ENCODE peak calls at places on chromosome 1, in nine cellular contexts. One of them, this sample, is unnamed.
A peak's percentile ranks its signal among the peaks of the same experiment; 100 is the strongest.

GRCh38 chr1:206816390-206817287 is 44.3 kb upstream of the IL10 start:
- DNase-seq in mammary epithelial cell: no peak
- DNase-seq in ovary: no peak
- DNase-seq in HFF-Myc: no peak
- DNase-seq in suprapubic skin: no peak
- DNase-seq in progenitor cell of endocrine pancreas: no peak
- DNase-seq in WTC11: no peak
- DNase-seq in keratinocyte: no peak
- DNase-seq in transverse colon: no peak
- DNase-seq in this sample: no peak

GRCh38 chr1:235417101-235417697 is 50.0 kb downstream of the TBCE start:
- DNase-seq in mammary epithelial cell: peak; percentile 64
- DNase-seq in ovary: peak; percentile 76
- DNase-seq in HFF-Myc: peak; percentile 60
- DNase-seq in suprapubic skin: no peak
- DNase-seq in progenitor cell of endocrine pancreas: peak; percentile 47
- DNase-seq in WTC11: peak; percentile 69
- DNase-seq in keratinocyte: peak; percentile 56
- DNase-seq in transverse colon: peak; percentile 63
- DNase-seq in this sample: no peak

GRCh38 chr1:54271341-54271740 is 71.4 kb downstream of the MRPL37 start:
- DNase-seq in mammary epithelial cell: no peak
- DNase-seq in ovary: no peak
- DNase-seq in HFF-Myc: no peak
- DNase-seq in suprapubic skin: no peak
- DNase-seq in progenitor cell of endocrine pancreas: no peak
- DNase-seq in WTC11: no peak
- DNase-seq in keratinocyte: no peak
- DNase-seq in transverse colon: no peak
- DNase-seq in this sample: no peak

GRCh38 chr1:39642796-39643195 is 3.4 kb upstream of the HEYL start:
- DNase-seq in mammary epithelial cell: no peak
- DNase-seq in ovary: no peak
- DNase-seq in HFF-Myc: no peak
- DNase-seq in suprapubic skin: no peak
- DNase-seq in progenitor cell of endocrine pancreas: no peak
- DNase-seq in WTC11: no peak
- DNase-seq in keratinocyte: no peak
- DNase-seq in transverse colon: no peak
- DNase-seq in this sample: no peak

GRCh38 chr1:228217551-228218344 is 9.9 kb downstream of the OBSCN start:
- DNase-seq in mammary epithelial cell: no peak
- DNase-seq in ovary: no peak
- DNase-seq in HFF-Myc: no peak
- DNase-seq in suprapubic skin: no peak
- DNase-seq in progenitor cell of endocrine pancreas: no peak
- DNase-seq in WTC11: no peak
- DNase-seq in keratinocyte: no peak
- DNase-seq in transverse colon: no peak
- DNase-seq in this sample: no peak

GRCh38 chr1:185074307-185074706 is 28.9 kb downstream of the RNF2 start:
- DNase-seq in mammary epithelial cell: peak; percentile 10
- DNase-seq in ovary: no peak
- DNase-seq in HFF-Myc: no peak
- DNase-seq in suprapubic skin: no peak
- DNase-seq in progenitor cell of endocrine pancreas: no peak
- DNase-seq in WTC11: no peak
- DNase-seq in keratinocyte: no peak
- DNase-seq in transverse colon: no peak
- DNase-seq in this sample: no peak

GRCh38 chr1:17419626-17420328 is 19.7 kb downstream of the RCC2 start:
- DNase-seq in mammary epithelial cell: peak; percentile 30
- DNase-seq in ovary: peak; percentile 76
- DNase-seq in HFF-Myc: no peak
- DNase-seq in suprapubic skin: no peak
- DNase-seq in progenitor cell of endocrine pancreas: peak; percentile 64
- DNase-seq in WTC11: peak; percentile 88
- DNase-seq in keratinocyte: no peak
- DNase-seq in transverse colon: peak; percentile 73
- DNase-seq in this sample: no peak

GRCh38 chr1:13723810-13724209 is 23.8 kb downstream of the PRDM2 start:
- DNase-seq in mammary epithelial cell: peak; percentile 65
- DNase-seq in ovary: no peak
- DNase-seq in HFF-Myc: no peak
- DNase-seq in suprapubic skin: no peak
- DNase-seq in progenitor cell of endocrine pancreas: no peak
- DNase-seq in WTC11: no peak
- DNase-seq in keratinocyte: no peak
- DNase-seq in transverse colon: no peak
- DNase-seq in this sample: no peak

DNA sequence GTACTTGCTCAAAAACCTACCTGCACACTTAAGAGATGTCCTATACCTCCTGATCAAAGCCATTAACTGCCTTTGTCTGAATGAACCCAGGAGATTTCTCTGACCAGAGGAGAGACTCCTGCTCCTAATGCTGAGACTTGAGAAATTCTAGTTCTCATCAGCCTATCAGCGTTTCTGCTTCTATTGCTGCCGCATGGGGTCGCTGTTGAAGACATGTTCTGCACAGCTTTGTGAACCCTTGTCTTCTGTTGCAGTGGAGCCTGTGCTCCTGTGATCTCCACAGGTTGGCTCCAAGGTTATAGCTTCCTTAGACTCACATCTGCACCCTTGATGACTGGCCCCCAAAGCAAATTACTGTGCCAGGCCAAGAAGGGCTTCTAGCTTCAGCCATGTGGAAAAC is 40.2 kb downstream of the EDN2 start:
- DNase-seq in mammary epithelial cell: no peak
- DNase-seq in ovary: no peak
- DNase-seq in HFF-Myc: no peak
- DNase-seq in suprapubic skin: no peak
- DNase-seq in progenitor cell of endocrine pancreas: no peak
- DNase-seq in WTC11: no peak
- DNase-seq in keratinocyte: no peak
- DNase-seq in transverse colon: no peak
- DNase-seq in this sample: no peak
- TF ChIP-seq CTCF in mammary epithelial cell: peak; percentile 22
- TF ChIP-seq CTCF in ovary: no peak
- TF ChIP-seq CTCF in HFF-Myc: no peak
- TF ChIP-seq CTCF in suprapubic skin: no peak
- TF ChIP-seq CTCF in progenitor cell of endocrine pancreas: no peak
- TF ChIP-seq CTCF in WTC11: no peak
- TF ChIP-seq CTCF in keratinocyte: peak; percentile 27
- TF ChIP-seq CTCF in transverse colon: no peak
- TF ChIP-seq CTCF in this sample: peak; percentile 47

GRCh38 chr1:100543640-100544039 is 5.7 kb downstream of the GPR88 start:
- DNase-seq in mammary epithelial cell: peak; percentile 47
- DNase-seq in ovary: no peak
- DNase-seq in HFF-Myc: no peak
- DNase-seq in suprapubic skin: no peak
- DNase-seq in progenitor cell of endocrine pancreas: no peak
- DNase-seq in WTC11: peak; percentile 54
- DNase-seq in keratinocyte: no peak
- DNase-seq in transverse colon: no peak
- DNase-seq in this sample: no peak
- TF ChIP-seq CTCF in mammary epithelial cell: peak; percentile 46
- TF ChIP-seq CTCF in ovary: no peak
- TF ChIP-seq CTCF in HFF-Myc: peak; percentile 43
- TF ChIP-seq CTCF in suprapubic skin: no peak
- TF ChIP-seq CTCF in progenitor cell of endocrine pancreas: peak; percentile 25
- TF ChIP-seq CTCF in WTC11: peak; percentile 38
- TF ChIP-seq CTCF in keratinocyte: peak; percentile 48
- TF ChIP-seq CTCF in transverse colon: no peak
- TF ChIP-seq CTCF in this sample: peak; percentile 47

GRCh38 chr1:93846151-93846928 is 32.7 kb downstream of the DNTTIP2 start:
- DNase-seq in mammary epithelial cell: peak; percentile 74
- DNase-seq in ovary: peak; percentile 89
- DNase-seq in HFF-Myc: peak; percentile 49
- DNase-seq in suprapubic skin: peak; percentile 93
- DNase-seq in progenitor cell of endocrine pancreas: peak; percentile 75
- DNase-seq in WTC11: peak; percentile 89
- DNase-seq in keratinocyte: no peak
- DNase-seq in transverse colon: peak; percentile 91
- DNase-seq in this sample: peak; percentile 97
- TF ChIP-seq CTCF in mammary epithelial cell: peak; percentile 42
- TF ChIP-seq CTCF in ovary: no peak
- TF ChIP-seq CTCF in HFF-Myc: no peak
- TF ChIP-seq CTCF in suprapubic skin: no peak
- TF ChIP-seq CTCF in progenitor cell of endocrine pancreas: peak; percentile 51
- TF ChIP-seq CTCF in WTC11: no peak
- TF ChIP-seq CTCF in keratinocyte: peak; percentile 34
- TF ChIP-seq CTCF in transverse colon: peak; percentile 37
- TF ChIP-seq CTCF in this sample: peak; percentile 61

GRCh38 chr1:24659993-24660665 is 17.0 kb downstream of the SRRM1 start:
- DNase-seq in mammary epithelial cell: no peak
- DNase-seq in ovary: no peak
- DNase-seq in HFF-Myc: no peak
- DNase-seq in suprapubic skin: no peak
- DNase-seq in progenitor cell of endocrine pancreas: no peak
- DNase-seq in WTC11: no peak
- DNase-seq in keratinocyte: no peak
- DNase-seq in transverse colon: no peak
- DNase-seq in this sample: no peak

GRCh38 chr1:24656046-24656445 is 12.9 kb downstream of the SRRM1 start:
- DNase-seq in mammary epithelial cell: no peak
- DNase-seq in ovary: no peak
- DNase-seq in HFF-Myc: no peak
- DNase-seq in suprapubic skin: no peak
- DNase-seq in progenitor cell of endocrine pancreas: no peak
- DNase-seq in WTC11: no peak
- DNase-seq in keratinocyte: no peak
- DNase-seq in transverse colon: no peak
- DNase-seq in this sample: no peak

GRCh38 chr1:24659166-24659904 is 16.2 kb downstream of the SRRM1 start:
- DNase-seq in mammary epithelial cell: no peak
- DNase-seq in ovary: no peak
- DNase-seq in HFF-Myc: no peak
- DNase-seq in suprapubic skin: no peak
- DNase-seq in progenitor cell of endocrine pancreas: no peak
- DNase-seq in WTC11: no peak
- DNase-seq in keratinocyte: no peak
- DNase-seq in transverse colon: no peak
- DNase-seq in this sample: no peak

GRCh38 chr1:24654011-24654410 is 10.9 kb downstream of the SRRM1 start:
- DNase-seq in mammary epithelial cell: no peak
- DNase-seq in ovary: no peak
- DNase-seq in HFF-Myc: no peak
- DNase-seq in suprapubic skin: no peak
- DNase-seq in progenitor cell of endocrine pancreas: no peak
- DNase-seq in WTC11: no peak
- DNase-seq in keratinocyte: no peak
- DNase-seq in transverse colon: no peak
- DNase-seq in this sample: no peak

GRCh38 chr1:24657781-24658180 is 14.7 kb downstream of the SRRM1 start:
- DNase-seq in mammary epithelial cell: no peak
- DNase-seq in ovary: no peak
- DNase-seq in HFF-Myc: no peak
- DNase-seq in suprapubic skin: no peak
- DNase-seq in progenitor cell of endocrine pancreas: no peak
- DNase-seq in WTC11: no peak
- DNase-seq in keratinocyte: no peak
- DNase-seq in transverse colon: no peak
- DNase-seq in this sample: no peak
- TF ChIP-seq CTCF in mammary epithelial cell: no peak
- TF ChIP-seq CTCF in ovary: no peak
- TF ChIP-seq CTCF in HFF-Myc: no peak
- TF ChIP-seq CTCF in suprapubic skin: no peak
- TF ChIP-seq CTCF in progenitor cell of endocrine pancreas: no peak
- TF ChIP-seq CTCF in WTC11: no peak
- TF ChIP-seq CTCF in keratinocyte: no peak
- TF ChIP-seq CTCF in transverse colon: no peak
- TF ChIP-seq CTCF in this sample: no peak

GRCh38 chr1:115677570-115677969 is 35.8 kb downstream of the VANGL1 start:
- DNase-seq in mammary epithelial cell: no peak
- DNase-seq in ovary: no peak
- DNase-seq in HFF-Myc: no peak
- DNase-seq in suprapubic skin: no peak
- DNase-seq in progenitor cell of endocrine pancreas: no peak
- DNase-seq in WTC11: no peak
- DNase-seq in keratinocyte: no peak
- DNase-seq in transverse colon: no peak
- DNase-seq in this sample: no peak
- TF ChIP-seq CTCF in mammary epithelial cell: no peak
- TF ChIP-seq CTCF in ovary: no peak
- TF ChIP-seq CTCF in HFF-Myc: peak; percentile 10
- TF ChIP-seq CTCF in suprapubic skin: no peak
- TF ChIP-seq CTCF in progenitor cell of endocrine pancreas: peak; percentile 12
- TF ChIP-seq CTCF in WTC11: no peak
- TF ChIP-seq CTCF in keratinocyte: no peak
- TF ChIP-seq CTCF in transverse colon: no peak
- TF ChIP-seq CTCF in this sample: no peak

DNA sequence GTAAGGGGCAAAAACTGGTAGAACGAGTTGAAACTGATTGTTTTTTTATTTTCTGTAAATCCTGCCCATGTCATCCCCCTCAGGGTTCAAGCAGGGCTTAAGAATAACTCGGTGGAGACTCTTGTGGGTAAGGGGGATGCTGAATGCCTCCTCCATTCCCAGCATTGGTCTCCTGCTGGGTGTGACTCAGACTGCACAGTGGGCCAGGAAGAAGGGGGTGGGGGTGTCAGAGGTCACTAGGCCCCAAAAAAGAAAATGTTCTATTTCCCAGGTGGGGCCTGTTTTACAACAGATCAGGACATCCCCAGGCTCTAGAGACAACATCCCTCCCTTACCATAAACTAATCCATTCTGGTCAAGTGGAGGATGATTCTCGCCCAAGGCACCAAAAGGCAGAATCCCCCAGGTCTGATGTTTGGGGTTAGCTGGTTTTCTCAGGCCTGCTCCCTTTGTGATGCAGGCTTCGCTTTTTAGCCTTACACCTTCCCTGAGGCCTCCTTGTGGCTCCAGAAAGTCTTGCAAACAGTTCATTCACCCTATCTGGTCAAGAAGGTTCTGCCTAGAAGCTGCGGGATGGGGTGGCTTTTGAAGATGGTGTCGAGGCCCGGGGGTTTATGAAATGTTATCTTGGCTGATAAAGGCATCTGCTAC is 10.7 kb upstream of the GRHL3 start:
- DNase-seq in mammary epithelial cell: no peak
- DNase-seq in ovary: no peak
- DNase-seq in HFF-Myc: no peak
- DNase-seq in suprapubic skin: no peak
- DNase-seq in progenitor cell of endocrine pancreas: no peak
- DNase-seq in WTC11: peak; percentile 49
- DNase-seq in keratinocyte: no peak
- DNase-seq in transverse colon: no peak
- DNase-seq in this sample: no peak
- TF ChIP-seq CTCF in mammary epithelial cell: peak; percentile 31
- TF ChIP-seq CTCF in ovary: no peak
- TF ChIP-seq CTCF in HFF-Myc: peak; percentile 33
- TF ChIP-seq CTCF in suprapubic skin: no peak
- TF ChIP-seq CTCF in progenitor cell of endocrine pancreas: peak; percentile 36
- TF ChIP-seq CTCF in WTC11: no peak
- TF ChIP-seq CTCF in keratinocyte: peak; percentile 17
- TF ChIP-seq CTCF in transverse colon: no peak
- TF ChIP-seq CTCF in this sample: peak; percentile 64

This sample was measured in chondrocyte.